ENCODE peak calls at places on chromosomes 11 and 22, in ten cellular contexts. One of them, this sample, is unnamed.

GRCh38 chr22:38228326-38228872 is 26.6 kb downstream of the MAFF start:
- DNase-seq in A549: no peak
- DNase-seq in colonic mucosa: no peak
- DNase-seq in GM23338: no peak
- DNase-seq in endothelial cell: no peak
- DNase-seq in activated B cell treated with CpG ODN at 0.5 μM for 24 hours: no peak
- DNase-seq in fibroblast of pulmonary artery: no peak
- DNase-seq in esophagus muscularis mucosa: no peak
- DNase-seq in AG04450: no peak
- DNase-seq in transverse colon: no peak
- DNase-seq in this sample: no peak

GRCh38 chr11:120751550-120751949 is 240.0 kb downstream of the GRIK4 start:
- DNase-seq in A549: no peak
- DNase-seq in colonic mucosa: no peak
- DNase-seq in GM23338: no peak
- DNase-seq in endothelial cell: no peak
- DNase-seq in activated B cell treated with CpG ODN at 0.5 μM for 24 hours: no peak
- DNase-seq in fibroblast of pulmonary artery: no peak
- DNase-seq in esophagus muscularis mucosa: peak
- DNase-seq in AG04450: no peak
- DNase-seq in transverse colon: no peak
- DNase-seq in this sample: no peak

GRCh38 chr11:16777576-16777975 is 39.1 kb downstream of the C11orf58 start:
- DNase-seq in A549: no peak
- DNase-seq in colonic mucosa: no peak
- DNase-seq in GM23338: no peak
- DNase-seq in endothelial cell: no peak
- DNase-seq in activated B cell treated with CpG ODN at 0.5 μM for 24 hours: no peak
- DNase-seq in fibroblast of pulmonary artery: no peak
- DNase-seq in esophagus muscularis mucosa: no peak
- DNase-seq in AG04450: no peak
- DNase-seq in transverse colon: no peak
- DNase-seq in this sample: no peak

GRCh38 chr11:83722392-83722791 is 436.2 kb upstream of the CCDC90B start:
- DNase-seq in A549: no peak
- DNase-seq in colonic mucosa: no peak
- DNase-seq in GM23338: peak
- DNase-seq in endothelial cell: no peak
- DNase-seq in activated B cell treated with CpG ODN at 0.5 μM for 24 hours: no peak
- DNase-seq in fibroblast of pulmonary artery: no peak
- DNase-seq in esophagus muscularis mucosa: no peak
- DNase-seq in AG04450: no peak
- DNase-seq in transverse colon: no peak
- DNase-seq in this sample: no peak

GRCh38 chr11:9125185-9125886 is 33.9 kb upstream of the SCUBE2 start:
- DNase-seq in A549: no peak
- DNase-seq in colonic mucosa: no peak
- DNase-seq in GM23338: no peak
- DNase-seq in endothelial cell: no peak
- DNase-seq in activated B cell treated with CpG ODN at 0.5 μM for 24 hours: no peak
- DNase-seq in fibroblast of pulmonary artery: no peak
- DNase-seq in esophagus muscularis mucosa: no peak
- DNase-seq in AG04450: no peak
- DNase-seq in transverse colon: no peak
- DNase-seq in this sample: no peak

GRCh38 chr11:29318134-29318845 is 698.5 kb downstream of the KCNA4 start:
- DNase-seq in A549: peak
- DNase-seq in colonic mucosa: no peak
- DNase-seq in GM23338: no peak
- DNase-seq in endothelial cell: no peak
- DNase-seq in activated B cell treated with CpG ODN at 0.5 μM for 24 hours: no peak
- DNase-seq in fibroblast of pulmonary artery: peak
- DNase-seq in esophagus muscularis mucosa: no peak
- DNase-seq in AG04450: no peak
- DNase-seq in transverse colon: no peak
- DNase-seq in this sample: no peak

GRCh38 chr11:18192988-18193387 is 20.4 kb downstream of the MRGPRX4 start:
- DNase-seq in A549: no peak
- DNase-seq in colonic mucosa: no peak
- DNase-seq in GM23338: peak
- DNase-seq in endothelial cell: no peak
- DNase-seq in activated B cell treated with CpG ODN at 0.5 μM for 24 hours: no peak
- DNase-seq in fibroblast of pulmonary artery: no peak
- DNase-seq in esophagus muscularis mucosa: no peak
- DNase-seq in AG04450: no peak
- DNase-seq in transverse colon: no peak
- DNase-seq in this sample: no peak

GRCh38 chr11:8928981-8929615 is 3.6 kb downstream of the C11orf16 start:
- DNase-seq in A549: no peak
- DNase-seq in colonic mucosa: no peak
- DNase-seq in GM23338: no peak
- DNase-seq in endothelial cell: no peak
- DNase-seq in activated B cell treated with CpG ODN at 0.5 μM for 24 hours: no peak
- DNase-seq in fibroblast of pulmonary artery: no peak
- DNase-seq in esophagus muscularis mucosa: peak
- DNase-seq in AG04450: no peak
- DNase-seq in transverse colon: no peak
- DNase-seq in this sample: no peak

GRCh38 chr22:36872084-36872483 is 11.3 kb downstream of the NCF4 start:
- DNase-seq in A549: no peak
- DNase-seq in colonic mucosa: no peak
- DNase-seq in GM23338: no peak
- DNase-seq in endothelial cell: no peak
- DNase-seq in activated B cell treated with CpG ODN at 0.5 μM for 24 hours: no peak
- DNase-seq in fibroblast of pulmonary artery: no peak
- DNase-seq in esophagus muscularis mucosa: no peak
- DNase-seq in AG04450: no peak
- DNase-seq in transverse colon: no peak
- DNase-seq in this sample: no peak

GRCh38 chr22:36874731-36875130 is 13.9 kb downstream of the NCF4 start:
- DNase-seq in A549: no peak
- DNase-seq in colonic mucosa: no peak
- DNase-seq in GM23338: no peak
- DNase-seq in endothelial cell: no peak
- DNase-seq in activated B cell treated with CpG ODN at 0.5 μM for 24 hours: no peak
- DNase-seq in fibroblast of pulmonary artery: no peak
- DNase-seq in esophagus muscularis mucosa: no peak
- DNase-seq in AG04450: no peak
- DNase-seq in transverse colon: no peak
- DNase-seq in this sample: no peak

GRCh38 chr22:36874309-36874696 is 13.5 kb downstream of the NCF4 start:
- DNase-seq in A549: no peak
- DNase-seq in colonic mucosa: no peak
- DNase-seq in GM23338: no peak
- DNase-seq in endothelial cell: no peak
- DNase-seq in activated B cell treated with CpG ODN at 0.5 μM for 24 hours: no peak
- DNase-seq in fibroblast of pulmonary artery: no peak
- DNase-seq in esophagus muscularis mucosa: no peak
- DNase-seq in AG04450: no peak
- DNase-seq in transverse colon: no peak
- DNase-seq in this sample: no peak

GRCh38 chr22:36872866-36873498 is 12.2 kb downstream of the NCF4 start:
- DNase-seq in A549: no peak
- DNase-seq in colonic mucosa: no peak
- DNase-seq in GM23338: no peak
- DNase-seq in endothelial cell: no peak
- DNase-seq in activated B cell treated with CpG ODN at 0.5 μM for 24 hours: no peak
- DNase-seq in fibroblast of pulmonary artery: no peak
- DNase-seq in esophagus muscularis mucosa: no peak
- DNase-seq in AG04450: no peak
- DNase-seq in transverse colon: no peak
- DNase-seq in this sample: no peak

DNA sequence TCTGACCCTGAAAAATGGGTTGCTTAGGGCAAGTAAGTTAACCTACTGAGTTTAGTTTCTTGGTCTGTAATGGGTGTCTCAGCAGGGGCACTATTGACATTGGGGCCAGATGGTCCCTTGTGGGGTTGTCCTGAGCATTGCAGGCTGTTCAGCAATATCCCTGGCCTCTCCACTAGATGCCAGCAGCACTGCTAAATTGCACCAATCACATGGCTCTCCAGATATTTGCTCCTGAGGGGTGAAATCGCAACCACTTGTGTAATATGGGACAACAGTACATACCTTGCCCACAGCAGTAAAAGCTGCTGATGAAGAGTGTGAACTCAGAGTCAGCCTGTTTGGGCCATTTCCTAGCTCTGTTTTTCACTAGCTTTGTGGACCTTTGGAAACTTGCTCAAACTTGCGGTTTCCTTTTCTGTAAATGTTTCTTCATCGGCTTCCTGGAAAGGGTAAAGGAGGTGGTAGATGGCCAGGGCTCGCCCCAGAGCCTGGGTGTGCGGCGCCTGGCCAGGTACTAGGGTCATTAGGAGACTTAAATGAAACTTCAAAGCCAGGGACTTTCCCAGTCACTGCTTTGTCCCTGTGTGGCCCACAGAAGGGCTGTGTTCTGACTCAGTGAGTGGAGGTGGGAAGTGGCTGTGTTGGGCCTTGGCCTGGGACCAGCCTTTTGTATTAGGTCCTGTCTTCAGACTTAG is 13.0 kb downstream of the NCF4 start:
- DNase-seq in A549: peak
- DNase-seq in colonic mucosa: no peak
- DNase-seq in GM23338: peak
- DNase-seq in endothelial cell: peak
- DNase-seq in activated B cell treated with CpG ODN at 0.5 μM for 24 hours: no peak
- DNase-seq in fibroblast of pulmonary artery: peak
- DNase-seq in esophagus muscularis mucosa: no peak
- DNase-seq in AG04450: no peak
- DNase-seq in transverse colon: peak
- DNase-seq in this sample: peak
- TF ChIP-seq CTCF in A549: peak
- TF ChIP-seq CTCF in colonic mucosa: peak
- TF ChIP-seq CTCF in GM23338: peak
- TF ChIP-seq CTCF in endothelial cell: no peak
- TF ChIP-seq CTCF in activated B cell treated with CpG ODN at 0.5 μM for 24 hours: no peak
- TF ChIP-seq CTCF in fibroblast of pulmonary artery: peak
- TF ChIP-seq CTCF in esophagus muscularis mucosa: peak
- TF ChIP-seq CTCF in AG04450: peak
- TF ChIP-seq CTCF in transverse colon: peak
- TF ChIP-seq CTCF in this sample: peak

DNA sequence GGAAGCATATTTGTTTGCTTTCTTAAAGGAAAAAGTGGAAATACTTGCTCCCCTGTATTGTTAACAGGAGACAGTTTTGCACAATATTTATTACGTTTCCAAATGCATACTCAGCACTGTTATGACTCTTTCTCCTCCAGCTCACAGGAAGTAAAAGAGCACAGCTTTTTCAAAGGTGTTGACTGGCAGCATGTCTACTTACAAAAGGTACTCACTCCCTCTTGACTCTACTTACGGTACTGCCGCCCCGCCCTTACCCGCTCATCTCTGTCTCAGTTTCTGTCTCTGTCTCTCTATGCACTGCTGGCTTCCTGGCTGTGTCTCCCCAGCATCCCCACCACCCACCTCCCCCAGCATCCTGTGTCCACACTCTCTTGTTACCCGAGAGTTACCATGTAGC is 32.2 kb upstream of the MYO18B start:
- DNase-seq in A549: no peak
- DNase-seq in colonic mucosa: no peak
- DNase-seq in GM23338: no peak
- DNase-seq in endothelial cell: no peak
- DNase-seq in activated B cell treated with CpG ODN at 0.5 μM for 24 hours: no peak
- DNase-seq in fibroblast of pulmonary artery: no peak
- DNase-seq in esophagus muscularis mucosa: no peak
- DNase-seq in AG04450: no peak
- DNase-seq in transverse colon: no peak
- DNase-seq in this sample: no peak
- TF ChIP-seq CTCF in A549: no peak
- TF ChIP-seq CTCF in colonic mucosa: no peak
- TF ChIP-seq CTCF in GM23338: no peak
- TF ChIP-seq CTCF in endothelial cell: no peak
- TF ChIP-seq CTCF in activated B cell treated with CpG ODN at 0.5 μM for 24 hours: no peak
- TF ChIP-seq CTCF in fibroblast of pulmonary artery: no peak
- TF ChIP-seq CTCF in esophagus muscularis mucosa: no peak
- TF ChIP-seq CTCF in AG04450: no peak
- TF ChIP-seq CTCF in transverse colon: no peak
- TF ChIP-seq CTCF in this sample: no peak

DNA sequence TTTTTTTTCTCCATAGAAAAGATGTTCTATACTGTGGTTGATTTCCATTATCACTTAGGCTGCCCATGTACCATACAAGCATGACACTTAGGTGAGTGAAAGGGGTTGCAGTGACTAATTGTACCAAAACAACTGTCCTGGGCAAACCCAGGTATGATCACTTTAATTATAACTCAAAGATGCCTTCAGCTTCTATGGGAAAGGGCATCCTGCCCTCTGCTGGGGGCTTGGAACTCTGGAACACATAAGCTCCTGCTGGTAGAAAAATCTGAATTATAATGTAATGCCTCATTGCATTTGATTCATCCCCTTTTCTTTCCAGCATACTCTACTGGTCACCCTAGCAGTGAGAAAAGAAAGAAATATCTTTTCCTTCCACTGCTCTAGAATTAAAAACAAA is 206.3 kb downstream of the DDX10 start:
- DNase-seq in A549: peak
- DNase-seq in colonic mucosa: no peak
- DNase-seq in GM23338: peak
- DNase-seq in endothelial cell: peak
- DNase-seq in activated B cell treated with CpG ODN at 0.5 μM for 24 hours: no peak
- DNase-seq in fibroblast of pulmonary artery: peak
- DNase-seq in esophagus muscularis mucosa: no peak
- DNase-seq in AG04450: peak
- DNase-seq in transverse colon: no peak
- DNase-seq in this sample: peak
- TF ChIP-seq CTCF in A549: peak
- TF ChIP-seq CTCF in colonic mucosa: no peak
- TF ChIP-seq CTCF in GM23338: peak
- TF ChIP-seq CTCF in endothelial cell: peak
- TF ChIP-seq CTCF in activated B cell treated with CpG ODN at 0.5 μM for 24 hours: no peak
- TF ChIP-seq CTCF in fibroblast of pulmonary artery: peak
- TF ChIP-seq CTCF in esophagus muscularis mucosa: peak
- TF ChIP-seq CTCF in AG04450: peak
- TF ChIP-seq CTCF in transverse colon: peak
- TF ChIP-seq CTCF in this sample: peak

GRCh38 chr22:46538816-46539163 is 1.4 kb upstream of the CELSR1 start:
- DNase-seq in A549: peak
- DNase-seq in colonic mucosa: no peak
- DNase-seq in GM23338: no peak
- DNase-seq in endothelial cell: no peak
- DNase-seq in activated B cell treated with CpG ODN at 0.5 μM for 24 hours: no peak
- DNase-seq in fibroblast of pulmonary artery: peak
- DNase-seq in esophagus muscularis mucosa: no peak
- DNase-seq in AG04450: no peak
- DNase-seq in transverse colon: no peak
- DNase-seq in this sample: no peak

GRCh38 chr22:46537221-46537945 is at the start of gene CELSR1:
- DNase-seq in A549: peak
- DNase-seq in colonic mucosa: peak
- DNase-seq in GM23338: peak
- DNase-seq in endothelial cell: peak
- DNase-seq in activated B cell treated with CpG ODN at 0.5 μM for 24 hours: peak
- DNase-seq in fibroblast of pulmonary artery: peak
- DNase-seq in esophagus muscularis mucosa: no peak
- DNase-seq in AG04450: no peak
- DNase-seq in transverse colon: peak
- DNase-seq in this sample: no peak

GRCh38 chr22:46539169-46539568 is 1.7 kb upstream of the CELSR1 start:
- DNase-seq in A549: no peak
- DNase-seq in colonic mucosa: peak
- DNase-seq in GM23338: no peak
- DNase-seq in endothelial cell: no peak
- DNase-seq in activated B cell treated with CpG ODN at 0.5 μM for 24 hours: no peak
- DNase-seq in fibroblast of pulmonary artery: no peak
- DNase-seq in esophagus muscularis mucosa: no peak
- DNase-seq in AG04450: no peak
- DNase-seq in transverse colon: no peak
- DNase-seq in this sample: no peak

GRCh38 chr22:46536559-46537220 is 730 bp downstream of the CELSR1 start:
- DNase-seq in A549: peak
- DNase-seq in colonic mucosa: no peak
- DNase-seq in GM23338: peak
- DNase-seq in endothelial cell: no peak
- DNase-seq in activated B cell treated with CpG ODN at 0.5 μM for 24 hours: no peak
- DNase-seq in fibroblast of pulmonary artery: no peak
- DNase-seq in esophagus muscularis mucosa: no peak
- DNase-seq in AG04450: no peak
- DNase-seq in transverse colon: no peak
- DNase-seq in this sample: no peak

GRCh38 chr22:46537946-46538815 is 761 bp upstream of the CELSR1 start:
- DNase-seq in A549: peak
- DNase-seq in colonic mucosa: no peak
- DNase-seq in GM23338: peak
- DNase-seq in endothelial cell: peak
- DNase-seq in activated B cell treated with CpG ODN at 0.5 μM for 24 hours: no peak
- DNase-seq in fibroblast of pulmonary artery: peak
- DNase-seq in esophagus muscularis mucosa: no peak
- DNase-seq in AG04450: no peak
- DNase-seq in transverse colon: no peak
- DNase-seq in this sample: no peak
- TF ChIP-seq CTCF in A549: peak
- TF ChIP-seq CTCF in colonic mucosa: no peak
- TF ChIP-seq CTCF in GM23338: no peak
- TF ChIP-seq CTCF in endothelial cell: no peak
- TF ChIP-seq CTCF in activated B cell treated with CpG ODN at 0.5 μM for 24 hours: no peak
- TF ChIP-seq CTCF in fibroblast of pulmonary artery: no peak
- TF ChIP-seq CTCF in esophagus muscularis mucosa: peak
- TF ChIP-seq CTCF in AG04450: peak
- TF ChIP-seq CTCF in transverse colon: no peak
- TF ChIP-seq CTCF in this sample: no peak